ENCODE peak calls at places on chromosomes 11 and 22, in ten cellular contexts. K is cardiac muscle cell; J is neural progenitor cell; S is AG10803; P is fibroblast of the aortic adventitia; G is Peyer's patch; N is astrocyte of the spinal cord; F is HFFc6; V is CD8-positive, alpha-beta T cell; X is fibroblast of mammary gland. C is an unnamed sample.

GRCh38 chr11:63813563-63814382 is 517 bp downstream of the SPINDOC start:
- DNase-seq in K (peak), J (peak), S (peak), P (peak), G (peak), N (peak), F (no peak), V (peak), X (peak), C (peak)

GRCh38 chr22:27124336-27125023 is 467.1 kb downstream of the MIAT start:
- DNase-seq in K (no peak), J (no peak), S (peak), P (peak), G (no peak), N (no peak), F (no peak), V (no peak), X (no peak), C (peak)

GRCh38 chr11:110434952-110435779 is 5.4 kb downstream of the FDX1 start:
- DNase-seq in K (no peak), J (no peak), S (no peak), P (peak), G (no peak), N (no peak), F (no peak), V (no peak), X (no peak), C (no peak)

GRCh38 chr22:42919199-42919598 is 62.1 kb upstream of the ARFGAP3 start:
- DNase-seq in K (no peak), J (no peak), S (peak), P (no peak), G (no peak), N (no peak), F (peak), V (no peak), X (no peak), C (no peak)

GRCh38 chr22:36828815-36829214 is 12.0 kb upstream of the PVALB start:
- DNase-seq in K (no peak), J (no peak), S (no peak), P (no peak), G (no peak), N (no peak), F (no peak), V (no peak), X (no peak), C (no peak)

GRCh38 chr11:121421149-121421906 is 30.8 kb upstream of the SORL1 start:
- DNase-seq in K (no peak), J (no peak), S (no peak), P (no peak), G (no peak), N (no peak), F (no peak), V (no peak), X (no peak), C (no peak)

GRCh38 chr11:9927670-9928069 is 263.8 kb downstream of the SWAP70 start:
- DNase-seq in K (no peak), J (no peak), S (no peak), P (no peak), G (no peak), N (no peak), F (no peak), V (no peak), X (no peak), C (no peak)

GRCh38 chr11:19723572-19724342 is 11.1 kb downstream of the NAV2 start:
- DNase-seq in K (no peak), J (no peak), S (peak), P (no peak), G (no peak), N (peak), F (peak), V (peak), X (peak), C (peak)

GRCh38 chr22:24728790-24729637 is 45.5 kb downstream of the PIWIL3 start:
- DNase-seq in K (peak), J (peak), S (no peak), P (peak), G (no peak), N (peak), F (no peak), V (no peak), X (peak), C (no peak)

GRCh38 chr11:23457641-23458040 is 597.4 kb upstream of the CCDC179 start:
- DNase-seq in K (no peak), J (no peak), S (no peak), P (no peak), G (no peak), N (no peak), F (no peak), V (no peak), X (no peak), C (no peak)

GRCh38 chr22:50104149-50104548 is 14.3 kb downstream of the MOV10L1 start:
- DNase-seq in K (no peak), J (no peak), S (no peak), P (no peak), G (no peak), N (no peak), F (no peak), V (no peak), X (no peak), C (no peak)

GRCh38 chr11:75562048-75562835 is at the start of gene SERPINH1:
- DNase-seq in K (peak), J (peak), S (peak), P (peak), G (peak), N (peak), F (peak), V (peak), X (peak), C (peak)

GRCh38 chr11:123690490-123690889 is 36.1 kb upstream of the SCN3B start:
- DNase-seq in K (no peak), J (no peak), S (peak), P (peak), G (no peak), N (peak), F (peak), V (no peak), X (peak), C (no peak)

GRCh38 chr11:108693852-108694251 is 29.0 kb downstream of the DDX10 start:
- DNase-seq in K (no peak), J (no peak), S (peak), P (peak), G (no peak), N (peak), F (peak), V (no peak), X (peak), C (no peak)

GRCh38 chr22:48445113-48445827 is 1382.4 kb downstream of the BRD1 start:
- DNase-seq in K (no peak), J (no peak), S (no peak), P (no peak), G (peak), N (no peak), F (no peak), V (no peak), X (no peak), C (no peak)

GRCh38 chr11:126581871-126582270 is 226.4 kb downstream of the ST3GAL4 start:
- DNase-seq in K (no peak), J (peak), S (no peak), P (no peak), G (no peak), N (no peak), F (no peak), V (no peak), X (no peak), C (no peak)

GRCh38 chr11:97502201-97502600 is 1112.4 kb downstream of the JRKL start:
- DNase-seq in K (no peak), J (no peak), S (no peak), P (no peak), G (no peak), N (peak), F (no peak), V (no peak), X (peak), C (no peak)

GRCh38 chr11:47620836-47621378 is 21.5 kb downstream of the MTCH2 start:
- DNase-seq in K (no peak), J (no peak), S (no peak), P (no peak), G (no peak), N (no peak), F (no peak), V (no peak), X (no peak), C (no peak)

GRCh38 chr11:2917842-2918490 is 11.3 kb downstream of the PHLDA2 start:
- DNase-seq in K (no peak), J (no peak), S (no peak), P (no peak), G (no peak), N (no peak), F (no peak), V (no peak), X (no peak), C (no peak)

GRCh38 chr22:24400726-24401596 is 26.4 kb upstream of the ADORA2A start:
- DNase-seq in K (no peak), J (no peak), S (peak), P (peak), G (no peak), N (no peak), F (peak), V (no peak), X (peak), C (no peak)

GRCh38 chr11:35009941-35010337 is 93.5 kb downstream of the PDHX start:
- DNase-seq in K (no peak), J (no peak), S (no peak), P (no peak), G (no peak), N (peak), F (no peak), V (no peak), X (no peak), C (no peak)

GRCh38 chr11:92596596-92597317 is 372.1 kb downstream of the FAT3 start:
- DNase-seq in K (no peak), J (no peak), S (peak), P (no peak), G (no peak), N (peak), F (no peak), V (no peak), X (no peak), C (no peak)

GRCh38 chr11:68142028-68142412 is 20.8 kb upstream of the CHKA start:
- DNase-seq in K (no peak), J (no peak), S (no peak), P (no peak), G (no peak), N (no peak), F (no peak), V (no peak), X (no peak), C (no peak)

GRCh38 chr22:43631201-43631600 is 180.9 kb downstream of the EFCAB6 start:
- DNase-seq in K (no peak), J (no peak), S (no peak), P (no peak), G (no peak), N (no peak), F (no peak), V (no peak), X (no peak), C (no peak)

GRCh38 chr22:35133702-35134395 is 67.9 kb downstream of the ISX start:
- DNase-seq in K (no peak), J (no peak), S (no peak), P (no peak), G (no peak), N (no peak), F (no peak), V (no peak), X (no peak), C (no peak)

GRCh38 chr22:44399906-44400762 is 87.4 kb upstream of the SHISAL1 start:
- DNase-seq in K (no peak), J (no peak), S (no peak), P (no peak), G (peak), N (no peak), F (no peak), V (no peak), X (no peak), C (no peak)

GRCh38 chr11:134414772-134415765 is 3.0 kb upstream of the B3GAT1 start:
- DNase-seq in K (no peak), J (peak), S (no peak), P (no peak), G (peak), N (no peak), F (no peak), V (no peak), X (no peak), C (no peak)

GRCh38 chr11:55852141-55852540 is 13.6 kb downstream of the OR5D16 start:
- DNase-seq in K (no peak), J (no peak), S (no peak), P (no peak), G (no peak), N (no peak), F (no peak), V (no peak), X (no peak), C (no peak)

GRCh38 chr22:20549232-20549841 is 41.9 kb downstream of the MED15 start:
- DNase-seq in K (no peak), J (no peak), S (no peak), P (no peak), G (no peak), N (peak), F (no peak), V (peak), X (peak), C (no peak)

GRCh38 chr22:21699643-21700042 is 33.8 kb downstream of the PPIL2 start:
- DNase-seq in K (no peak), J (no peak), S (no peak), P (no peak), G (no peak), N (no peak), F (no peak), V (no peak), X (no peak), C (no peak)

GRCh38 chr22:25114369-25115362 is 85.0 kb upstream of the CRYBB3 start:
- DNase-seq in K (no peak), J (peak), S (no peak), P (no peak), G (no peak), N (no peak), F (no peak), V (no peak), X (no peak), C (no peak)

GRCh38 chr22:41799486-41800347 is 762 bp upstream of the CCDC134 start:
- DNase-seq in K (peak), J (peak), S (peak), P (peak), G (peak), N (peak), F (no peak), V (no peak), X (no peak), C (peak)

GRCh38 chr11:101914349-101914736 is 467 bp upstream of the CEP126 start:
- DNase-seq in K (peak), J (peak), S (peak), P (peak), G (no peak), N (peak), F (peak), V (no peak), X (peak), C (no peak)

GRCh38 chr22:36144886-36145541 is 15.5 kb downstream of the APOL3 start:
- DNase-seq in K (peak), J (peak), S (peak), P (peak), G (no peak), N (peak), F (peak), V (no peak), X (peak), C (peak)

GRCh38 chr11:66288138-66288865 is 641 bp downstream of the YIF1A start:
- DNase-seq in K (no peak), J (no peak), S (no peak), P (no peak), G (peak), N (peak), F (no peak), V (no peak), X (no peak), C (no peak)

GRCh38 chr22:47633111-47633510 is 870.7 kb downstream of the TBC1D22A start:
- DNase-seq in K (no peak), J (no peak), S (no peak), P (no peak), G (no peak), N (no peak), F (no peak), V (no peak), X (no peak), C (no peak)

GRCh38 chr11:16879690-16880089 is 134.5 kb downstream of the PLEKHA7 start:
- DNase-seq in K (no peak), J (no peak), S (no peak), P (no peak), G (no peak), N (no peak), F (no peak), V (no peak), X (peak), C (no peak)

GRCh38 chr11:16880184-16880583 is 134.0 kb downstream of the PLEKHA7 start:
- DNase-seq in K (peak), J (no peak), S (no peak), P (no peak), G (no peak), N (no peak), F (no peak), V (no peak), X (no peak), C (no peak)

GRCh38 chr11:16881074-16881709 is 133.0 kb downstream of the PLEKHA7 start:
- DNase-seq in K (peak), J (peak), S (peak), P (peak), G (no peak), N (peak), F (peak), V (no peak), X (peak), C (no peak)

GRCh38 chr11:16881766-16882165 is 132.4 kb downstream of the PLEKHA7 start:
- DNase-seq in K (no peak), J (no peak), S (no peak), P (no peak), G (no peak), N (no peak), F (no peak), V (no peak), X (no peak), C (no peak)

GRCh38 chr11:16883179-16883578 is 131.0 kb downstream of the PLEKHA7 start:
- DNase-seq in K (peak), J (no peak), S (no peak), P (no peak), G (no peak), N (no peak), F (no peak), V (no peak), X (no peak), C (no peak)
- TF ChIP-seq CTCF in K (peak), J (no peak), S (no peak), P (no peak), G (peak), N (no peak), F (no peak), V (no peak), X (no peak), C (no peak)

GRCh38 chr11:45320366-45320765 is 34.2 kb upstream of the SYT13 start:
- DNase-seq in K (no peak), J (no peak), S (no peak), P (no peak), G (no peak), N (no peak), F (no peak), V (no peak), X (no peak), C (no peak)
- TF ChIP-seq CTCF in K (no peak), J (no peak), S (no peak), P (no peak), G (no peak), N (no peak), F (no peak), V (no peak), X (no peak), C (no peak)

GRCh38 chr22:46121079-46121478 is 29.2 kb upstream of the PPARA start:
- DNase-seq in K (no peak), J (no peak), S (no peak), P (no peak), G (no peak), N (no peak), F (no peak), V (no peak), X (peak), C (no peak)

GRCh38 chr22:46123694-46124382 is 26.5 kb upstream of the PPARA start:
- DNase-seq in K (no peak), J (no peak), S (no peak), P (no peak), G (no peak), N (no peak), F (no peak), V (no peak), X (no peak), C (no peak)

GRCh38 chr22:46122980-46123693 is 27.2 kb upstream of the PPARA start:
- DNase-seq in K (no peak), J (no peak), S (peak), P (no peak), G (no peak), N (no peak), F (no peak), V (no peak), X (no peak), C (no peak)

GRCh38 chr22:46121523-46122287 is 28.6 kb upstream of the PPARA start:
- DNase-seq in K (no peak), J (no peak), S (peak), P (no peak), G (no peak), N (no peak), F (no peak), V (no peak), X (peak), C (no peak)

DNA sequence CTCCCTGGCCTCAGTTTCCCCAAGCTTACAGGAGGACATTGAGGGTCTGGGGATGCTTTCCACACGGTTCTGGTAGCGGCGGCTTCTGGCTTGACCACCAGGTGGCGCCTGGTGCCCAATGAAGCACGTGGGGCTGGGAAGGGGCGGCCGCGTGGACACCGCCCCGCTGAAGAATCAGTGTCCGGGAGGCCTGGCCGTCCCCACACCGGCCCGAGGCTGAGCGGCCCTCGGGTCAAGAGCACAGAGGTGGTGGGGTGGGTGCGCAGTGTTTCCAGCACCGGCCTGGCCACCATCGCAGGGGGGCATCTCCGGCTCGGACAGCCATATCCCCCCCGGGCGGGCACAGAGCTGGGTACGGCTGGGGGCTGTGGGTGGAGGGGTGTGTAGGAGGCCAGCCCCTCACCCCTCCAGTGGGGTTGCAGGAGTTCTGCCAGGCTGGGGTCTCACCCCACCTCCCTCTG is 27.8 kb upstream of the PPARA start:
- DNase-seq in K (peak), J (peak), S (peak), P (peak), G (peak), N (no peak), F (no peak), V (peak), X (peak), C (peak)
- TF ChIP-seq CTCF in K (peak), J (peak), S (peak), P (peak), G (peak), N (peak), F (peak), V (peak), X (peak), C (peak)

DNA sequence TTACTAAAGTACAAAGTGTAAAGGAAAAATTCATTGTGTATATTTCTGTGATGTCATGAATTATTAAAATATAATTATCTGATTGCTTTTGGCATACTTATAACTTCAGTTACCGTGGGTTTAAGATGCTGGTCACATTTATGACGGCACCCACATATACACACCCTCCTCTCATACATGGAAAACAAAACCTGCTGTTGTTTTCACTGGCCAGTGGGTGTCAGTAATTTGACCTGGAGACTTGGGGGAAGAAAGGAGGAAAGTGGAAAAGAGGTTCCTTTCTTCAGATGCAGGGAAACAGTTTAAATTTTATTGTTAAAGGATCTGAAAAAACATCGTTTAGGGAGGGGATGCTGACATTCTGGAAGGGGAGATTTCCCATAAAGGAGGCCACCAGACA is 742 bp upstream of the BBOX1 start:
- DNase-seq in K (no peak), J (no peak), S (no peak), P (no peak), G (no peak), N (no peak), F (peak), V (no peak), X (no peak), C (no peak)
- TF ChIP-seq CTCF in K (no peak), J (peak), S (no peak), P (no peak), G (no peak), N (peak), F (peak), V (no peak), X (no peak), C (no peak)

C was measured in glutamatergic neuron.